ENCODE peak calls at places on chromosome 9, in seven cellular contexts. N is HepG2, Y is HCT116, U is GM12878, K is SK-N-SH, W is H1, A is K562. V is an unnamed sample.

GRCh38 chr9:6870149-6870548 is 112.4 kb downstream of the KDM4C start:
- DNase-seq in N (no peak), Y (no peak), U (no peak), K (no peak), W (no peak), A (no peak), V (no peak)

GRCh38 chr9:19193029-19193324 is 37.5 kb upstream of the DENND4C start:
- DNase-seq in N (no peak), Y (no peak), U (no peak), K (no peak), W (no peak), A (no peak), V (no peak)

GRCh38 chr9:18703086-18703750 is 229.3 kb downstream of the ADAMTSL1 start:
- DNase-seq in N (no peak), Y (no peak), U (no peak), K (peak), W (no peak), A (no peak), V (no peak)

GRCh38 chr9:35664531-35665470 is at the start of gene ARHGEF39:
- DNase-seq in N (peak), Y (peak), U (no peak), K (peak), W (peak), A (peak), V (peak)

GRCh38 chr9:1047605-1048235 is 2.4 kb upstream of the DMRT2 start:
- DNase-seq in N (no peak), Y (no peak), U (no peak), K (no peak), W (no peak), A (no peak), V (no peak)

GRCh38 chr9:110029422-110029814 is 178.5 kb downstream of the C9orf152 start:
- DNase-seq in N (peak), Y (no peak), U (no peak), K (no peak), W (no peak), A (no peak), V (no peak)

GRCh38 chr9:117718085-117718484 is 13.9 kb downstream of the TLR4 start:
- DNase-seq in N (no peak), Y (no peak), U (peak), K (no peak), W (no peak), A (no peak), V (no peak)

GRCh38 chr9:16414451-16414850 is 456.0 kb downstream of the BNC2 start:
- DNase-seq in N (no peak), Y (no peak), U (no peak), K (no peak), W (no peak), A (no peak), V (no peak)

GRCh38 chr9:137254624-137255447 is at the start of gene NELFB:
- DNase-seq in N (peak), Y (no peak), U (peak), K (peak), W (no peak), A (peak), V (peak)

GRCh38 chr9:132639322-132639721 is 30.5 kb downstream of the DDX31 start:
- DNase-seq in N (no peak), Y (no peak), U (no peak), K (no peak), W (no peak), A (no peak), V (no peak)

GRCh38 chr9:125694478-125694877 is 12.5 kb downstream of the MAPKAP1 start:
- DNase-seq in N (peak), Y (no peak), U (no peak), K (no peak), W (no peak), A (no peak), V (no peak)

GRCh38 chr9:70474413-70474812 is 60.0 kb upstream of the KLF9 start:
- DNase-seq in N (no peak), Y (no peak), U (no peak), K (no peak), W (no peak), A (no peak), V (no peak)

GRCh38 chr9:70472268-70473249 is 58.1 kb upstream of the KLF9 start:
- DNase-seq in N (no peak), Y (no peak), U (no peak), K (no peak), W (no peak), A (no peak), V (no peak)

GRCh38 chr9:70465904-70466303 is 51.4 kb upstream of the KLF9 start:
- DNase-seq in N (no peak), Y (no peak), U (no peak), K (no peak), W (no peak), A (no peak), V (no peak)

GRCh38 chr9:70466976-70467551 is 52.6 kb upstream of the KLF9 start:
- DNase-seq in N (no peak), Y (no peak), U (no peak), K (no peak), W (no peak), A (no peak), V (no peak)

GRCh38 chr9:70470050-70471015 is 55.9 kb upstream of the KLF9 start:
- DNase-seq in N (peak), Y (no peak), U (no peak), K (no peak), W (no peak), A (no peak), V (no peak)
- TF ChIP-seq JUND in N (no peak), Y (no peak), U (no peak), K (no peak), W (no peak), A (no peak), V (no peak)

GRCh38 chr9:76456202-76456926 is 2.6 kb upstream of the GCNT1 start:
- DNase-seq in N (peak), Y (no peak), U (no peak), K (no peak), W (no peak), A (peak), V (no peak)

GRCh38 chr9:76458903-76459690 is at the start of gene GCNT1:
- DNase-seq in N (peak), Y (peak), U (peak), K (peak), W (peak), A (peak), V (peak)

GRCh38 chr9:76464706-76465105 is 5.7 kb downstream of the GCNT1 start:
- DNase-seq in N (no peak), Y (no peak), U (no peak), K (no peak), W (no peak), A (no peak), V (no peak)

GRCh38 chr9:76463211-76463610 is 4.2 kb downstream of the GCNT1 start:
- DNase-seq in N (no peak), Y (no peak), U (no peak), K (no peak), W (no peak), A (no peak), V (no peak)

GRCh38 chr9:76459691-76460635 is 981 bp downstream of the GCNT1 start:
- DNase-seq in N (peak), Y (peak), U (no peak), K (peak), W (no peak), A (peak), V (peak)
- TF ChIP-seq JUND in N (no peak), Y (no peak), U (no peak), K (no peak), W (no peak), A (no peak), V (no peak)

DNA sequence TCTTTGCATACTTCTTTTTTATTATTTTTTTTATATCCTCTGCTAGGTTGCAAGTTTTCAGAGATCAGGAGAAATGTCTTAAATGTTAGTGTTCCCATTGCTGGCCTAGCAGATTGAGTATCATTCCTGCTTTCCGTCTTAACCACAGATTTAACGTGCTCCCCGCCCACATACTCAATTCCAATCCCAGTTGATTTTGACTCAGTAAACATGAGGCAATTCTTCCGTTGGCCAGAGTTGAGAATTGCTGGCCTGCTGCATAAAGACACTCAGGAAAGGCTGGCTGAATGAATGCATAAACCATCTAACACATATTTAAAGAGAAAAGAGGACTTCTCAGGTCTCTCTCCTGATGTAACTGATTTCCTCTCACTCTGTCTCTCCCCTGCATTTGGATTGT is 46.8 kb upstream of the PLPP6 start:
- DNase-seq in N (no peak), Y (no peak), U (no peak), K (no peak), W (no peak), A (no peak), V (no peak)
- TF ChIP-seq JUND in N (no peak), Y (no peak), U (no peak), K (no peak), W (no peak), A (no peak), V (no peak)

GRCh38 chr9:131580358-131580757 is 35.0 kb downstream of the PRRT1B start:
- DNase-seq in N (no peak), Y (no peak), U (no peak), K (no peak), W (no peak), A (no peak), V (no peak)

GRCh38 chr9:131578016-131578415 is 32.7 kb downstream of the PRRT1B start:
- DNase-seq in N (no peak), Y (no peak), U (no peak), K (no peak), W (no peak), A (no peak), V (no peak)

GRCh38 chr9:131577005-131578000 is 32.0 kb downstream of the PRRT1B start:
- DNase-seq in N (no peak), Y (no peak), U (no peak), K (no peak), W (no peak), A (no peak), V (no peak)

GRCh38 chr9:131579789-131580211 is 34.5 kb downstream of the PRRT1B start:
- DNase-seq in N (no peak), Y (no peak), U (no peak), K (no peak), W (no peak), A (no peak), V (no peak)

DNA sequence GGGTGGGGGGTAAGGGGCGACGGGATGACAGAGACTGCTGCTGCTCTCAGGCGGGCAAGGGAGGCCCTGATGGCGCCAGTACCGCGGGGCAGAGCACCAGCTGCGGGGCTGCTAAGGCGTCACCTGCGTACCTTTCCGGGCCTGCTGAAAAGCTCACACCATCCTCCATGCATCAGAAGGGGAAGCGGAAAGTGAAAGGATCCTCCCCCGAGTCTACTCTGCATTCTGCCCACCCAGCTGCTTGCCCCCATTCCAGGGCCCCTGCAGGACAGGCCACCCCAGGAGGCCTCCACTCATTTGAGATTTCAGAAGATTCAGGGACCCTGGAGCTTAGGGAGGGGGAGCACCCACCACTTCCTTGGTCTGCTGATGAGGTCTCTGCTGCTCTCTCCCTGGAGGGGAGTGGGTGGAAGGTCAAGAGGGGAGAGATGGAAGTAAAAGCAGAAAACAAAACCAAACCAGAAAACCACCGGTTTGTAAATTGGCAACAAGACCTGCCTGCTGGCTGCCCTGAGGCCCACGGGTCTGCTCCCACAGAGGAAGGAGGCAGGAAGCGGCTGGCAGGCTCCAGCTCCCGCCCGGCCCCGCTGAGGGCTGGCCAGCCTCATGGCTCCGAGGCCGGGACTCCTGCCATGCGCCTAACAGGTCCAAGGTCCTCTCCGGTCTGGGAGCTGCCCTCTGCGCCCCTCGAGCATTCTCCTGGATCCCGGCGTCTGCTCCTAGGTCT is 33.6 kb downstream of the PRRT1B start:
- DNase-seq in N (no peak), Y (no peak), U (peak), K (peak), W (no peak), A (no peak), V (no peak)
- TF ChIP-seq JUND in N (no peak), Y (no peak), U (no peak), K (no peak), W (no peak), A (no peak), V (no peak)